ENCODE peak calls at places on chromosomes 13 and 19, in six cellular contexts. R, B, W, E, Z and I are unnamed samples. For H3K4me1, the result is how much of the 10 kb centered on the place peaks cover.

GRCh38 chr19:39499082-39499642 is 415 bp downstream of the DLL3 start:
- DNase-seq in R (peak), B (no peak), W (no peak), E (no peak), Z (no peak), I (no peak)

GRCh38 chr19:3809881-3810707 is 23.9 kb upstream of the MATK start:
- DNase-seq in R (peak), B (no peak), W (no peak), E (no peak), Z (no peak), I (no peak)

GRCh38 chr13:95155504-95155903 is 145.7 kb downstream of the ABCC4 start:
- DNase-seq in R (no peak), B (no peak), W (no peak), E (no peak), Z (no peak), I (no peak)

GRCh38 chr19:14507704-14508246 is 10.4 kb downstream of the DNAJB1 start:
- DNase-seq in R (no peak), B (no peak), W (no peak), E (no peak), Z (no peak), I (no peak)

GRCh38 chr19:10454267-10454666 is 33.9 kb downstream of the PDE4A start:
- DNase-seq in R (peak), B (no peak), W (no peak), E (no peak), Z (no peak), I (no peak)

GRCh38 chr13:51882570-51883225 is 20.9 kb downstream of the CCDC70 start:
- DNase-seq in R (no peak), B (no peak), W (no peak), E (no peak), Z (no peak), I (no peak)

GRCh38 chr19:43619262-43620060 is at the start of gene ZNF428:
- DNase-seq in R (peak), B (peak), W (peak), E (peak), Z (peak), I (peak)

GRCh38 chr19:57769345-57770131 is at the start of gene ZNF586:
- DNase-seq in R (peak), B (peak), W (peak), E (peak), Z (peak), I (peak)

GRCh38 chr19:35991731-35992450 is 3.1 kb upstream of the SDHAF1 start:
- DNase-seq in R (no peak), B (no peak), W (no peak), E (no peak), Z (no peak), I (no peak)

GRCh38 chr13:76632388-76633044 is 253.7 kb downstream of the KCTD12 start:
- DNase-seq in R (peak), B (no peak), W (no peak), E (no peak), Z (no peak), I (no peak)

GRCh38 chr13:23820530-23820929 is 68.7 kb downstream of the MIPEP start:
- DNase-seq in R (no peak), B (no peak), W (no peak), E (no peak), Z (no peak), I (no peak)

GRCh38 chr13:33262997-33263396 is 22.6 kb downstream of the STARD13 start:
- DNase-seq in R (no peak), B (no peak), W (no peak), E (no peak), Z (no peak), I (no peak)

GRCh38 chr13:33260168-33261098 is 25.1 kb downstream of the STARD13 start:
- DNase-seq in R (no peak), B (no peak), W (no peak), E (no peak), Z (no peak), I (no peak)

GRCh38 chr13:33262554-33262953 is 23.0 kb downstream of the STARD13 start:
- DNase-seq in R (no peak), B (no peak), W (no peak), E (no peak), Z (no peak), I (no peak)

GRCh38 chr13:33262069-33262487 is 23.5 kb downstream of the STARD13 start:
- DNase-seq in R (peak), B (no peak), W (no peak), E (no peak), Z (no peak), I (peak)

DNA sequence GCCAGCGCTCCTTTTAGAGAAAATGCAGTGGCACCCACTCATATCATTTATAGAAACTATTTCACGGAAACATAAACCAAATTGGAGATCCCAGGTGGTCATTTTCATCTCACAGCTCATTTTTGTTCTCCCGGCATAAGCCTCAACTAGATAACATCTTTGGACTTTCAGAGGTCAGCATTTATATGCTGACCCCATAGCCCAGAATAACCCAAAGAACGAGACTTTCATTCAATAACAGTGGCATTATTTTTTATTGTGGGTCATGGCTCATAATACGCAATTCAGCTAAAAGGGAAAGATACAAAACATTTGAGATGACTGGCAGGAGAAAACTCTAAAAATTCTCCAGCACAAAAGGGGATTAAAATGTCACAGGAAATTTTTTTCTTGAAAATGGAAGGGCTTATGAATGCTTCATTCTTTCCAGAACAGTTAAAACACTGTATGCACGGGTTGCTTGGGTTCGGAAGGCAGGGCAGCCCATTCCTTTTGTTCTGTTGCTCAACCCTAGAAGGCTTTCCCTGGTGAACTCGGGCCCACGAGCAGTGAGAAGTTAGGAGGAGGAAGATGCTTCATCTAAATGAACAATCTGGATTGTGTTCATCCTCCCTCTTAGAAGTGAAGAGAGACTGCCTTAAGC is 24.0 kb downstream of the STARD13 start:
- DNase-seq in R (no peak), B (no peak), W (no peak), E (no peak), Z (no peak), I (no peak)
- H3K27ac ChIP-seq in R (no peak), B (peak), W (no peak), E (no peak), Z (peak), I (peak)

GRCh38 chr19:48713864-48714755 is 5.4 kb downstream of the MAMSTR start:
- DNase-seq in R (peak), B (peak), W (peak), E (peak), Z (peak), I (peak)
- H3K4me3 ChIP-seq in R (peak), B (peak), W (peak), E (peak), Z (peak), I (peak)

DNA sequence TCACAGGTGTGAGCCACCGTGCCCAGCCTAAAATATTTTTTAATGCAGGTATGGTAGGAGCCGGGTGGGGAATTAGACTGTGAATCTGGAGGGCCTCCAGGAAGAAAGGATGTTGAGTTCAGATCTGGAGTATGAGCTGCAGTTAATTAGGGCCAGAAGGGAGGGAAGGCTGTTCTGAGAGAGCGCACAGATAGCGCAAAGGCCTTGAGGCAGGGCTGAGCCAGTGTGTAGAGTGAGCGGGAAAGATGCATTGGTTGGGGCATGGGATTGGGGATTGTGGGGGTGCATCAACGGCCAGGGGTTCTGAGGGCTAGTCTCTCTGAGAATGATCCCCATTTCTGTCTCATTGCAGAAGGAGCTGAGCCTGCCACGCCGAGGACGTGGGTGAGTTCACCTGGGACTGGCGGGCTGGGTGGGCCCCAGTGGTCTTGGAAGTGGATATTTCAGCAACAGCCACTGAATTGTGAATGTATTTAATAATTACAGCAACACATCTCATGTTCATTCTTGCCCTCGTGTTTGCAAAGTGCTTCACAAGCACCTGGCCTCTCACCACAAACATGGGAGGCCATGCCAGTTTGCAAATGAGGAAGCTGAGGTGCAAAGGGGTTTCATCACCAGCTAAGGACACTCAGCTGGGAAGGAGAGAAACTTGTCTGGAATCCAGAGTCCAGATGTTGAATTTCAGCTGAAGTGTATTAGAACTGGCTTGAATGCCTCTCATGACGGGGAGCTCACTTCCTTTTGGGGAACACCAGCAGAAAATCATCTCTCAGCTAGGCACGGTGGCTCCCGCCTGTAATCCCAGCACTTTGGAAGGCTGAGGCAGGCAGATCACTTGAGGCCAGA is 9.9 kb downstream of the MAST3 start:
- DNase-seq in R (no peak), B (no peak), W (no peak), E (no peak), Z (no peak), I (no peak)
- H3K4me1 ChIP-seq in R (under half), B (under half), W (under half), E (under half), Z (under half), I (under half)

GRCh38 chr19:41907994-41908615 is 20.1 kb downstream of the ERFL start:
- DNase-seq in R (no peak), B (no peak), W (no peak), E (no peak), Z (no peak), I (no peak)

GRCh38 chr19:41910992-41911888 is 17.0 kb downstream of the ERFL start:
- DNase-seq in R (no peak), B (no peak), W (no peak), E (no peak), Z (no peak), I (no peak)

GRCh38 chr19:41910240-41910991 is 17.8 kb downstream of the ERFL start:
- DNase-seq in R (no peak), B (no peak), W (no peak), E (no peak), Z (no peak), I (no peak)

GRCh38 chr19:41908724-41909464 is 19.4 kb downstream of the ERFL start:
- DNase-seq in R (no peak), B (no peak), W (no peak), E (no peak), Z (no peak), I (no peak)

DNA sequence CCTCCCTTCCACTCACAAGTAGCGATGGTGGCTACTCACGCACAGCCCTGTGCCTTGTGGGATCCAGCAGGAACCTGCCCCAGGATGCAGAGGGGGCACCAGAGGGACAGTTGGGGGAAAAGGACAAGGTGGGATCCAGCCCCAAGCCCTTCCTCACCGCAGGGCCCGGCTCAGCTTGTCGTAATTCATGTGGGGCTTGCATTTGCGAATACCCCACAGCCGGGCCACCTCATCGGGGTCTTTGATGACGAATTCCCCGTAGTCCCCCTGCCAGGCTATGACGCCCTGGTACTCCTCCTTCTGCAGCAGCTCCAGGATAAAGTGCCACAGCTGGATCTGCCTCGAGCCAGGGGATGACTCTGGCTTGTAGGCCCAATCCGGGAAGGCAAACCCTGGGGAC is 18.5 kb downstream of the ERFL start:
- DNase-seq in R (no peak), B (no peak), W (no peak), E (no peak), Z (no peak), I (no peak)
- H3K27ac ChIP-seq in R (no peak), B (no peak), W (no peak), E (no peak), Z (no peak), I (no peak)

GRCh38 chr13:41864658-41865057 is 96.3 kb downstream of the VWA8 start:
- DNase-seq in R (no peak), B (no peak), W (no peak), E (no peak), Z (no peak), I (no peak)

GRCh38 chr13:41854758-41855157 is 106.2 kb downstream of the VWA8 start:
- DNase-seq in R (no peak), B (no peak), W (no peak), E (no peak), Z (no peak), I (no peak)

GRCh38 chr13:41858783-41859182 is 102.1 kb downstream of the VWA8 start:
- DNase-seq in R (no peak), B (no peak), W (no peak), E (no peak), Z (no peak), I (no peak)

GRCh38 chr13:41859555-41859954 is 101.4 kb downstream of the VWA8 start:
- DNase-seq in R (no peak), B (no peak), W (no peak), E (no peak), Z (no peak), I (no peak)
- H3K4me3 ChIP-seq in R (no peak), B (no peak), W (no peak), E (no peak), Z (no peak), I (no peak)